ENCODE peak calls at places on chromosomes 16 and 17, in seven cellular contexts. A is iris pigment epithelial cell, P is body of pancreas, B is ureter, H is hippocampal formation, G is heart right ventricle, U is GM23248. J is an unnamed sample.

GRCh38 chr17:55311767-55312375 is 47.1 kb downstream of the HLF start:
- DNase-seq in A (no peak), P (no peak), B (no peak), H (no peak), G (no peak), U (no peak), J (no peak)

GRCh38 chr17:71180801-71181385 is 939.9 kb upstream of the SOX9 start:
- DNase-seq in A (peak), P (peak), B (no peak), H (no peak), G (no peak), U (peak), J (no peak)

GRCh38 chr17:77451271-77451893 is 310.6 kb downstream of the SEC14L1 start:
- DNase-seq in A (peak), P (peak), B (no peak), H (peak), G (peak), U (peak), J (no peak)

GRCh38 chr17:8476741-8477140 is 41.1 kb downstream of the NDEL1 start:
- DNase-seq in A (no peak), P (no peak), B (no peak), H (no peak), G (no peak), U (no peak), J (no peak)

GRCh38 chr17:65556014-65556909 is 5.2 kb downstream of the AXIN2 start:
- DNase-seq in A (peak), P (peak), B (peak), H (peak), G (peak), U (peak), J (peak)

GRCh38 chr16:15054357-15055140 is 1.3 kb downstream of the NTAN1 start:
- DNase-seq in A (no peak), P (no peak), B (no peak), H (no peak), G (no peak), U (peak), J (no peak)

GRCh38 chr16:66578596-66579531 is at the start of gene CMTM2:
- DNase-seq in A (no peak), P (no peak), B (no peak), H (no peak), G (no peak), U (peak), J (no peak)

GRCh38 chr17:13410874-13411273 is 190.9 kb downstream of the HS3ST3A1 start:
- DNase-seq in A (peak), P (peak), B (no peak), H (no peak), G (no peak), U (peak), J (no peak)

GRCh38 chr16:35711958-35712357 is 2252.5 kb downstream of the TP53TG3F start:
- DNase-seq in A (no peak), P (no peak), B (no peak), H (no peak), G (no peak), U (no peak), J (no peak)

J was measured in coronary artery.